ENCODE peak calls at places on chromosomes 7 and 10, in eight cellular contexts. T, D, H, R, V, L, K and I are unnamed samples.

GRCh38 chr7:109751241-109751640 is 1181.6 kb downstream of the DNAJB9 start:
- DNase-seq in T (no peak), D (no peak), H (peak; percentile 10), R (no peak), V (no peak), L (no peak), K (no peak), I (no peak)

GRCh38 chr7:6530626-6531491 is 20.4 kb downstream of the GRID2IP start:
- DNase-seq in T (no peak), D (peak; percentile 40), H (no peak), R (peak; percentile 76), V (no peak), L (peak; percentile 75), K (peak; percentile 80), I (no peak)

GRCh38 chr7:97271619-97272018 is 154.1 kb downstream of the SDHAF3 start:
- DNase-seq in T (no peak), D (no peak), H (no peak), R (no peak), V (no peak), L (no peak), K (no peak), I (no peak)

GRCh38 chr7:492714-493065 is 27.0 kb downstream of the PDGFA start:
- DNase-seq in T (no peak), D (no peak), H (no peak), R (no peak), V (no peak), L (peak; percentile 5), K (peak; percentile 11), I (no peak)

GRCh38 chr10:95303535-95303934 is 12.7 kb upstream of the PDLIM1 start:
- DNase-seq in T (no peak), D (no peak), H (no peak), R (no peak), V (no peak), L (no peak), K (no peak), I (no peak)

GRCh38 chr7:91443862-91444261 is 179.6 kb downstream of the FZD1 start:
- DNase-seq in T (no peak), D (no peak), H (no peak), R (no peak), V (no peak), L (no peak), K (no peak), I (no peak)

GRCh38 chr7:4025694-4026615 is 656.1 kb upstream of the FOXK1 start:
- DNase-seq in T (no peak), D (no peak), H (no peak), R (no peak), V (no peak), L (no peak), K (no peak), I (no peak)

GRCh38 chr7:38673795-38674194 is 42.6 kb upstream of the AMPH start:
- DNase-seq in T (no peak), D (no peak), H (peak; percentile 78), R (no peak), V (peak; percentile 22), L (no peak), K (no peak), I (no peak)

GRCh38 chr10:86058964-86059363 is 307.6 kb downstream of the GRID1 start:
- DNase-seq in T (no peak), D (no peak), H (no peak), R (no peak), V (no peak), L (no peak), K (no peak), I (no peak)

GRCh38 chr10:127756264-127756663 is 19.3 kb downstream of the FOXI2 start:
- DNase-seq in T (no peak), D (no peak), H (no peak), R (no peak), V (no peak), L (no peak), K (no peak), I (no peak)

GRCh38 chr10:27258838-27259532 is 18.4 kb upstream of the ACBD5 start:
- DNase-seq in T (peak; percentile 29), D (peak; percentile 10), H (no peak), R (peak; percentile 60), V (no peak), L (no peak), K (peak; percentile 54), I (no peak)

DNA sequence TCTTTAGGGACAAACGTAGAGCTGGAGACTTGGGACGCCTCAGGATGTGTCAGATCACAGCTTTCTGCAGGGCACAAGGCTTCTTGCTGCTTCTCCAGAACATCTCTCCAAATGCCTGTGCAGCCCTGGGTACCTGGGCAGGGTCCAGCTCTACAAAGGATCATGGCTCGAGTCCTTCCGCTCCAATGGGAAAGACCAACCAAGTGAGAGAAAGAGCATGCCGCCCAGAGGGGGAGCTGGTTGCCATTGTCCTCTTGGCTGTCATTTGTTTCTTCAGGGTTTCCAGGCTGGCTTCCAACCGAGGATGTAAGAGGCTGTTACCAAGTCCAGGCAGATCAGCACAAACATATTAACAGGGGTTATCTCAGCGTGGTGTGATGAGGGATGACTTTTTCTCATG is 5.6 kb upstream of the LEP start:
- DNase-seq in T (no peak), D (no peak), H (no peak), R (no peak), V (no peak), L (no peak), K (no peak), I (no peak)
- TF ChIP-seq CTCF in T (no peak), D (no peak), H (no peak), R (no peak), V (no peak), L (no peak), K (no peak), I (no peak)

GRCh38 chr7:116598846-116599245 is 73.2 kb upstream of the MET start:
- DNase-seq in T (no peak), D (no peak), H (no peak), R (no peak), V (no peak), L (no peak), K (no peak), I (no peak)

GRCh38 chr7:116597384-116597783 is 72.5 kb downstream of the CAV1 start:
- DNase-seq in T (no peak), D (no peak), H (no peak), R (no peak), V (no peak), L (no peak), K (no peak), I (no peak)

GRCh38 chr7:116601426-116601825 is 70.6 kb upstream of the MET start:
- DNase-seq in T (no peak), D (peak; percentile 25), H (no peak), R (no peak), V (no peak), L (no peak), K (no peak), I (no peak)

GRCh38 chr7:116595063-116595462 is 70.2 kb downstream of the CAV1 start:
- DNase-seq in T (no peak), D (no peak), H (no peak), R (no peak), V (no peak), L (no peak), K (no peak), I (no peak)

DNA sequence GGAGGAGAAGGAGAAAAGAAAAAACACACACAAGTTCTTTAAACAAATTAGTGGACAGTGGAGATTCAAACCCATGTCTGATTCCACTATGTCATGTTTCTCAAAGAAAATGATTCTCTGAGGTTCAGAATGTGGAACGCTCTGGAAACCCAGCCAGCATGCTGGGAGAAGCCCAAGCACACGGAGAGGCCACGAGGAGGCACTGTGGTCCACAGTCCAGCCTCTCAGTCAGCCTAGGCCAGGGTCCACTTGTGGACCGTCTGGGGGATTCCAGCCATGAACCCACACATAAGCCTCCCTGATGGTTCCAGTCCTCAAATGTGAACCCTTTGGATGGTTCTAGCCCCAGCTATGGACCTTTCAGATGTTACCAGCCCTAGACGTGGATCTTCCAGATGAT is 73.4 kb downstream of the CAV1 start:
- DNase-seq in T (no peak), D (no peak), H (no peak), R (no peak), V (no peak), L (no peak), K (peak; percentile 37), I (no peak)
- TF ChIP-seq CTCF in T (no peak), D (peak; percentile 50), H (no peak), R (peak; percentile 57), V (peak; percentile 52), L (no peak), K (peak; percentile 31), I (no peak)

DNA sequence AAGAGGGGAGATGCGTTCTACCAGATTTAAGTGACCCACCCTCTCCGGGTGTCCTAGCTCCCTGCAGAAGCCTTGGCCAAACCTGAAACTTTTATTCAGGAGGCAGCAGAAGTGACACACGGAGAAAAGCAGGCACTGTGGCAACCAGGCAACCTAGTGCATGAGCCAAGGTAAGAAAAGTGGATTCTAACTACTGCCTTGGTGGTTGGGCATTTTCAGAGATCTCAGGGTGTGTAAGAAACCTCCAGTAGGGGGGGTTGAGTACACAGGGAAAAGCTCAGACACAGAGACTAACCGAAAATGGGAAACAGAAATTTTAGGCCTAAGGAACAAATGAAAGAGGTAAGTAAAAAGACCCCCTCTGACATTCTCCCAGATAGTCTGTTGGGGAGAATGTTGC is 645.7 kb downstream of the ANKRD7 start:
- DNase-seq in T (no peak), D (peak; percentile 33), H (no peak), R (peak; percentile 35), V (no peak), L (peak; percentile 10), K (no peak), I (no peak)
- TF ChIP-seq CTCF in T (peak; percentile 47), D (peak; percentile 47), H (no peak), R (peak; percentile 70), V (peak; percentile 37), L (no peak), K (peak; percentile 42), I (no peak)

DNA sequence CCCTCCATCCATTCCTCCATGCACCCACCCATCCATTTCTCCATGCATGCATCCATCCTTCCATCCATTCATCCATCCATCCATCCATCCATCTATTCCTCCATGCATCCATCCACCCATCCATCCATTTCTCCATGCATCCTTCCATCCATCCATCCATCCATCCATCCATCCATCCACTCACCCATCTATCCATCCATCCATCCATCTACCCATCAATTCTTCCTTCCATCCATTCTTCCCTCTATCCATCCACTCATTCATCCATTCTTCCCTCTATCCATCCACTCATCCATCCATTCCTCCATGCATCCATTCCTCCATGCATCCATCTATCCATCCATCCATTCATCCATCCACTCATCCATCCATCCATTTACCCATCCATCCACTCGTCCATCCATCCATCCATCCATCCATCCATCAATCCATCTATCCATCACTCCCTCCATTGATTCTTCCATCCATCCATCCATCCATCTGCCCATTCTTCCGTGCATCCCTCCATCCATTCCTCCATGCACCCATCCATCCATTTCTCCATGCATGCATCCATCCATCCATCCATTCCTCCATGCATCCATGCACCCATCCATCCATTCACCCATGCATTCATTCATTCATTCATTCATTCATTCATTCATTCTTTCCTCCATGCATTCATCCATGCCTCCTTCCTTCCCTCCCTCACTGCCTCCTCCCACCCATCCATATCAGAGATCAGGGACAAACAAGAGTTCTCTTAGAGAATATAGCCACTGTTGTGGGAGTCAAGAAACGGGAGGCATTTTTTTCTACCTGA is 22.2 kb downstream of the ELN start:
- DNase-seq in T (no peak), D (no peak), H (no peak), R (no peak), V (no peak), L (no peak), K (no peak), I (no peak)
- TF ChIP-seq CTCF in T (no peak), D (no peak), H (no peak), R (no peak), V (no peak), L (no peak), K (no peak), I (no peak)